ENCODE peak calls at places on chromosomes 4 and X, in seven cellular contexts. O, J, H, T, K, F and S are unnamed samples.

GRCh38 chr4:92634891-92635290 is 331.1 kb downstream of the GRID2 start:
- DNase-seq in O (no peak), J (no peak), H (no peak), T (no peak), K (no peak), F (no peak), S (no peak)

GRCh38 chr4:139889194-139889762 is 223.7 kb downstream of the MGST2 start:
- DNase-seq in O (no peak), J (no peak), H (no peak), T (no peak), K (no peak), F (no peak), S (no peak)

GRCh38 chrX:101265869-101266428 is 25.2 kb downstream of the TAF7L start:
- DNase-seq in O (no peak), J (no peak), H (no peak), T (no peak), K (no peak), F (no peak), S (no peak)

GRCh38 chr4:40046311-40046980 is 10.2 kb upstream of the N4BP2 start:
- DNase-seq in O (no peak), J (peak), H (peak), T (no peak), K (no peak), F (no peak), S (no peak)

GRCh38 chrX:150502091-150502490 is 66.3 kb upstream of the MTM1 start:
- DNase-seq in O (no peak), J (no peak), H (no peak), T (no peak), K (no peak), F (no peak), S (no peak)

GRCh38 chr4:1156069-1156468 is 16.3 kb downstream of the SPON2 start:
- DNase-seq in O (no peak), J (no peak), H (no peak), T (no peak), K (no peak), F (no peak), S (no peak)

GRCh38 chr4:78155616-78156105 is 98.5 kb downstream of the FRAS1 start:
- DNase-seq in O (no peak), J (no peak), H (no peak), T (no peak), K (no peak), F (no peak), S (no peak)

GRCh38 chr4:4430492-4431195 is 43.7 kb downstream of the NSG1 start:
- DNase-seq in O (peak), J (no peak), H (peak), T (peak), K (no peak), F (peak), S (peak)

GRCh38 chrX:40172169-40172979 is 74.6 kb upstream of the BCOR start:
- DNase-seq in O (no peak), J (peak), H (no peak), T (no peak), K (peak), F (no peak), S (no peak)

GRCh38 chr4:95191537-95191936 is 357.2 kb downstream of the UNC5C start:
- DNase-seq in O (no peak), J (no peak), H (no peak), T (no peak), K (no peak), F (no peak), S (no peak)

GRCh38 chr4:67907650-67908049 is 23.8 kb upstream of the TMPRSS11D start:
- DNase-seq in O (no peak), J (no peak), H (no peak), T (no peak), K (no peak), F (no peak), S (no peak)

GRCh38 chrX:152905081-152905420 is 7.2 kb downstream of the ZNF185 start:
- DNase-seq in O (no peak), J (no peak), H (peak), T (no peak), K (no peak), F (no peak), S (no peak)

GRCh38 chrX:107677501-107677901 is 49.2 kb downstream of the PRPS1 start:
- DNase-seq in O (no peak), J (no peak), H (no peak), T (no peak), K (no peak), F (no peak), S (no peak)

GRCh38 chr4:173171987-173172386 is 3.4 kb downstream of the GALNT7 start:
- DNase-seq in O (no peak), J (no peak), H (no peak), T (no peak), K (no peak), F (no peak), S (no peak)

GRCh38 chr4:106670911-106671310 is 302.3 kb upstream of the GIMD1 start:
- DNase-seq in O (no peak), J (no peak), H (no peak), T (no peak), K (no peak), F (no peak), S (no peak)

GRCh38 chr4:138938371-138938699 is 77.2 kb upstream of the NOCT start:
- DNase-seq in O (no peak), J (no peak), H (no peak), T (peak), K (no peak), F (peak), S (no peak)

GRCh38 chrX:103999234-103999633 is 14.3 kb downstream of the H2BW1 start:
- DNase-seq in O (no peak), J (no peak), H (no peak), T (no peak), K (no peak), F (peak), S (no peak)

GRCh38 chrX:1673337-1673736 is 58.5 kb downstream of the ASMT start:
- DNase-seq in O (peak), J (no peak), H (no peak), T (peak), K (no peak), F (peak), S (no peak)

GRCh38 chrX:85244411-85245210 is 820 bp downstream of the ZNF711 start:
- DNase-seq in O (peak), J (no peak), H (peak), T (peak), K (no peak), F (no peak), S (no peak)

GRCh38 chr4:99863804-99864203 is 30.4 kb downstream of the LAMTOR3 start:
- DNase-seq in O (no peak), J (no peak), H (no peak), T (no peak), K (no peak), F (no peak), S (no peak)

GRCh38 chr4:187451776-187452175 is 543.8 kb upstream of the ZFP42 start:
- DNase-seq in O (no peak), J (no peak), H (no peak), T (no peak), K (no peak), F (no peak), S (no peak)
- H3K27ac ChIP-seq in O (no peak), J (no peak), H (no peak), T (no peak), K (no peak), F (no peak), S (no peak)

GRCh38 chr4:16225139-16225538 is 1.1 kb downstream of the TAPT1 start:
- DNase-seq in O (no peak), J (no peak), H (no peak), T (peak), K (no peak), F (peak), S (no peak)

GRCh38 chr4:16224669-16225068 is 1.6 kb downstream of the TAPT1 start:
- DNase-seq in O (peak), J (no peak), H (no peak), T (no peak), K (no peak), F (no peak), S (peak)

GRCh38 chr4:16222957-16223527 is 3.2 kb downstream of the TAPT1 start:
- DNase-seq in O (no peak), J (no peak), H (no peak), T (no peak), K (no peak), F (no peak), S (no peak)

GRCh38 chr4:16225681-16225995 is 633 bp downstream of the TAPT1 start:
- DNase-seq in O (no peak), J (no peak), H (no peak), T (no peak), K (no peak), F (no peak), S (no peak)

GRCh38 chr4:16224264-16224663 is 2.0 kb downstream of the TAPT1 start:
- DNase-seq in O (no peak), J (no peak), H (no peak), T (no peak), K (no peak), F (no peak), S (no peak)
- H3K4me3 ChIP-seq in O (peak), J (peak), H (peak), T (peak), K (peak), F (peak), S (peak)

DNA sequence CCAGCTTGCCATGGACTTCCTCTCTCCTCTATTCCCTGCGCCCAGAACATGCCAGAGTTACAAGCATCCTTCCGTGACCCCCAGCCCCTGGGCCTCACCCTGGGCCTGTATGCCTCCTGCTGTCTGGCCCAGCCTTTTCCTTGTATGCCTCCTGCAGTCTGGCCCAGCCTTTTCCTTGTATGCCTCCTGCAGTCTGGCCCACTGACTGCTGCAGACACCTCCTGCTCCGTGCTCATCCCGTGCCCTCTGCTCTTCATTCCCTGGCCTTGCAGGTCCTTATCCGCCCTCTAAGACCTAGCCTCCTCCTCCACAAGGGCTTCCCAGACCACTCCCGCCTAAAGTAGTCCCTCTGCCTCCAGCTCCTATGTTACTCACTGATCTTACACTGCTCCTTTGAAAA is 44.2 kb downstream of the IRF2 start:
- DNase-seq in O (no peak), J (no peak), H (no peak), T (no peak), K (no peak), F (no peak), S (no peak)
- H3K27ac ChIP-seq in O (no peak), J (no peak), H (no peak), T (no peak), K (no peak), F (no peak), S (no peak)

GRCh38 chrX:17656035-17656418 is 81.3 kb upstream of the SCML1 start:
- DNase-seq in O (no peak), J (no peak), H (no peak), T (no peak), K (no peak), F (no peak), S (no peak)
- H3K4me3 ChIP-seq in O (no peak), J (no peak), H (no peak), T (no peak), K (peak), F (no peak), S (peak)

GRCh38 chr4:80183196-80184052 is 13.9 kb upstream of the PRDM8 start:
- DNase-seq in O (no peak), J (no peak), H (no peak), T (no peak), K (no peak), F (no peak), S (peak)
- H3K27ac ChIP-seq in O (peak), J (no peak), H (no peak), T (no peak), K (no peak), F (no peak), S (peak)

DNA sequence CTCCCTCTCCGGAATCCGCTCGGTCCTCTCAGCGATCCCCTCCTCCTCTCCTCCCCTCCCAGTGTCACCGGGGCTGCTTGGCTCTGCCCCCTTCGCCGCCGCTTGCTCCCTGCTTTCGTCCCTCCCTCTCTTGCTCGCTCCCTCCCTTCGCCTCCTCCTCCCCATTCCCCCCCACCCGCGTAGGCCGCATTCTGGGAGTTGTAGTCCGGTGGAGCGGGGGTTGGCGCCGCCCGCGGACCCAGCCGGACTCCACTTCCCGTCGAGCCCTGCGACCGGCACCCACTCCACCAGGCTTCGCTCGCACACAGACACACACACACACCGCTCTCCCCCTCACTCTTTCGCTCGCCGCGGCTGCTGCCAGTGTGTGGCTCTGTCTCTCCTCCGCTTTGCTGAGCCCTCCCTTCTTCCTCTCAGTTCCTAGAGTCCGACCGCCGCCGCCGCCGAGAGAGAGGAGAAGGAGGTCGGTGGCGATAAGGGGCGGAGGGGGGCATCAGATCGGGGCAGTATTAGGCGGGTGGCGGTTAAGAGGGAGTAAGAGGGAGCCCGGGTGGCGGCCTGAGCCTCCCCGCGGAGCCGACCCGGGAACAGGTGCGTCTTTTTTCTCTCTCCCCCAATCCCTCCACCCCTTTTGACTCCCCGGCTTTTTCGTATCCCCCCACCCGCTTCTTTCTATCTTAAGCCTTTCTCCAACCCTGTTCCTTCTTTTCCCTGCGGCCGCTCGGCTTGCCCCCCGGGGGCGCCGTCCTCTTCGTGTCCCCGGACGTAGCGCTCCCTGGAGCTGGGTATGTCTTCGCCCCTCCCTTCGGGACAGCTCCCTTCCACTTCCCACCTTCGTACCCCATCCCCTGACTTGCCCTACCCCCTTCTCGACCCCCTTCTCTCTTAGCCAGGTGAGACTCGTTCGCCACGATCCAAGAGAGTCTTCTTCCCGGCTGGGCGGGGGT is at the start of gene BCORL1:
- DNase-seq in O (peak), J (peak), H (peak), T (peak), K (peak), F (peak), S (peak)
- H3K4me3 ChIP-seq in O (peak), J (peak), H (peak), T (no peak), K (no peak), F (peak), S (peak)